ENCODE peak calls at places on chromosomes 1 and 21, in four cellular contexts. One of them, this sample, is unnamed.
A peak's percentile ranks its signal among the peaks of the same experiment; 100 is the strongest.

GRCh38 chr1:173554541-173555250 is 48.2 kb downstream of the SLC9C2 start:
- ATAC-seq in left colon: no peak
- ATAC-seq in right lobe of liver: no peak
- ATAC-seq in activated B cell treated with CpG ODN at 0.5 μM for 24 hours: no peak
- ATAC-seq in this sample: no peak

GRCh38 chr1:58390051-58390450 is 156.5 kb downstream of the OMA1 start:
- ATAC-seq in left colon: no peak
- ATAC-seq in right lobe of liver: no peak
- ATAC-seq in activated B cell treated with CpG ODN at 0.5 μM for 24 hours: no peak
- ATAC-seq in this sample: no peak

GRCh38 chr1:93773049-93773838 is 91.6 kb upstream of the BCAR3 start:
- ATAC-seq in left colon: no peak
- ATAC-seq in right lobe of liver: peak; percentile 48
- ATAC-seq in activated B cell treated with CpG ODN at 0.5 μM for 24 hours: no peak
- ATAC-seq in this sample: no peak

GRCh38 chr1:40477680-40478057 is 579 bp downstream of the ZFP69 start:
- ATAC-seq in left colon: peak; percentile 56
- ATAC-seq in right lobe of liver: peak; percentile 57
- ATAC-seq in activated B cell treated with CpG ODN at 0.5 μM for 24 hours: peak; percentile 9
- ATAC-seq in this sample: peak; percentile 50

GRCh38 chr1:66944330-66945274 is 19.8 kb downstream of the MIER1 start:
- ATAC-seq in left colon: peak; percentile 46
- ATAC-seq in right lobe of liver: peak; percentile 72
- ATAC-seq in activated B cell treated with CpG ODN at 0.5 μM for 24 hours: no peak
- ATAC-seq in this sample: peak; percentile 64

GRCh38 chr1:26530898-26531598 is 1.5 kb downstream of the RPS6KA1 start:
- ATAC-seq in left colon: peak; percentile 77
- ATAC-seq in right lobe of liver: peak; percentile 20
- ATAC-seq in activated B cell treated with CpG ODN at 0.5 μM for 24 hours: peak; percentile 21
- ATAC-seq in this sample: peak; percentile 84

GRCh38 chr1:153995640-153996039 is 5.1 kb downstream of the RPS27 start:
- ATAC-seq in left colon: no peak
- ATAC-seq in right lobe of liver: no peak
- ATAC-seq in activated B cell treated with CpG ODN at 0.5 μM for 24 hours: no peak
- ATAC-seq in this sample: no peak

GRCh38 chr1:222464841-222465210 is 83.1 kb downstream of the HHIPL2 start:
- ATAC-seq in left colon: no peak
- ATAC-seq in right lobe of liver: no peak
- ATAC-seq in activated B cell treated with CpG ODN at 0.5 μM for 24 hours: peak; percentile 45
- ATAC-seq in this sample: peak; percentile 41

GRCh38 chr21:40606341-40606740 is 240.6 kb downstream of the DSCAM start:
- ATAC-seq in left colon: no peak
- ATAC-seq in right lobe of liver: peak; percentile 84
- ATAC-seq in activated B cell treated with CpG ODN at 0.5 μM for 24 hours: no peak
- ATAC-seq in this sample: no peak

GRCh38 chr1:98368995-98369394 is 292.5 kb upstream of the SNX7 start:
- ATAC-seq in left colon: no peak
- ATAC-seq in right lobe of liver: no peak
- ATAC-seq in activated B cell treated with CpG ODN at 0.5 μM for 24 hours: no peak
- ATAC-seq in this sample: no peak

GRCh38 chr1:17618558-17619247 is 79.2 kb downstream of the ARHGEF10L start:
- ATAC-seq in left colon: peak; percentile 1
- ATAC-seq in right lobe of liver: peak; percentile 3
- ATAC-seq in activated B cell treated with CpG ODN at 0.5 μM for 24 hours: no peak
- ATAC-seq in this sample: no peak

GRCh38 chr1:68379085-68379478 is 70.7 kb downstream of the RPE65 start:
- ATAC-seq in left colon: no peak
- ATAC-seq in right lobe of liver: no peak
- ATAC-seq in activated B cell treated with CpG ODN at 0.5 μM for 24 hours: no peak
- ATAC-seq in this sample: peak; percentile 17

GRCh38 chr1:104466068-104466467 is 716.4 kb downstream of the AMY1C start:
- ATAC-seq in left colon: no peak
- ATAC-seq in right lobe of liver: no peak
- ATAC-seq in activated B cell treated with CpG ODN at 0.5 μM for 24 hours: no peak
- ATAC-seq in this sample: no peak

GRCh38 chr1:230867119-230867902 is 1.0 kb downstream of the C1orf198 start:
- ATAC-seq in left colon: no peak
- ATAC-seq in right lobe of liver: no peak
- ATAC-seq in activated B cell treated with CpG ODN at 0.5 μM for 24 hours: no peak
- ATAC-seq in this sample: no peak

GRCh38 chr1:156555715-156556114 is 16.6 kb downstream of the IQGAP3 start:
- ATAC-seq in left colon: peak; percentile 58
- ATAC-seq in right lobe of liver: no peak
- ATAC-seq in activated B cell treated with CpG ODN at 0.5 μM for 24 hours: no peak
- ATAC-seq in this sample: no peak

GRCh38 chr1:219837274-219837993 is 90.9 kb downstream of the SLC30A10 start:
- ATAC-seq in left colon: peak; percentile 72
- ATAC-seq in right lobe of liver: peak; percentile 83
- ATAC-seq in activated B cell treated with CpG ODN at 0.5 μM for 24 hours: no peak
- ATAC-seq in this sample: peak; percentile 55

GRCh38 chr1:236540813-236541465 is 17.2 kb downstream of the LGALS8 start:
- ATAC-seq in left colon: peak; percentile 92
- ATAC-seq in right lobe of liver: peak; percentile 69
- ATAC-seq in activated B cell treated with CpG ODN at 0.5 μM for 24 hours: no peak
- ATAC-seq in this sample: peak; percentile 92

GRCh38 chr1:158020877-158021630 is 27.6 kb downstream of the KIRREL1 start:
- ATAC-seq in left colon: no peak
- ATAC-seq in right lobe of liver: no peak
- ATAC-seq in activated B cell treated with CpG ODN at 0.5 μM for 24 hours: no peak
- ATAC-seq in this sample: no peak

GRCh38 chr21:39319251-39319756 is 5.9 kb upstream of the BRWD1 start:
- ATAC-seq in left colon: no peak
- ATAC-seq in right lobe of liver: no peak
- ATAC-seq in activated B cell treated with CpG ODN at 0.5 μM for 24 hours: no peak
- ATAC-seq in this sample: no peak

GRCh38 chr1:30283199-30283962 is 440.0 kb downstream of the MATN1 start:
- ATAC-seq in left colon: no peak
- ATAC-seq in right lobe of liver: no peak
- ATAC-seq in activated B cell treated with CpG ODN at 0.5 μM for 24 hours: no peak
- ATAC-seq in this sample: no peak

GRCh38 chr1:156025873-156026272 is 5.1 kb upstream of the SSR2 start:
- ATAC-seq in left colon: peak; percentile 91
- ATAC-seq in right lobe of liver: peak; percentile 71
- ATAC-seq in activated B cell treated with CpG ODN at 0.5 μM for 24 hours: peak; percentile 74
- ATAC-seq in this sample: peak; percentile 87

GRCh38 chr1:193069748-193070394 is 10.5 kb downstream of the RO60 start:
- ATAC-seq in left colon: no peak
- ATAC-seq in right lobe of liver: no peak
- ATAC-seq in activated B cell treated with CpG ODN at 0.5 μM for 24 hours: peak; percentile 25
- ATAC-seq in this sample: no peak

GRCh38 chr1:84643183-84643582 is 47.1 kb downstream of the SSX2IP start:
- ATAC-seq in left colon: no peak
- ATAC-seq in right lobe of liver: no peak
- ATAC-seq in activated B cell treated with CpG ODN at 0.5 μM for 24 hours: no peak
- ATAC-seq in this sample: no peak

GRCh38 chr1:114735479-114735878 is 18.9 kb upstream of the NRAS start:
- ATAC-seq in left colon: peak; percentile 19
- ATAC-seq in right lobe of liver: no peak
- ATAC-seq in activated B cell treated with CpG ODN at 0.5 μM for 24 hours: no peak
- ATAC-seq in this sample: no peak

GRCh38 chr1:206890690-206891089 is 6.6 kb upstream of the IL24 start:
- ATAC-seq in left colon: no peak
- ATAC-seq in right lobe of liver: peak; percentile 72
- ATAC-seq in activated B cell treated with CpG ODN at 0.5 μM for 24 hours: no peak
- ATAC-seq in this sample: no peak

GRCh38 chr1:113904292-113904673 is 316 bp downstream of the AP4B1 start:
- ATAC-seq in left colon: peak; percentile 16
- ATAC-seq in right lobe of liver: peak; percentile 29
- ATAC-seq in activated B cell treated with CpG ODN at 0.5 μM for 24 hours: peak; percentile 16
- ATAC-seq in this sample: no peak

GRCh38 chr1:44532567-44532944 is 127.5 kb downstream of the RNF220 start:
- ATAC-seq in left colon: peak; percentile 31
- ATAC-seq in right lobe of liver: no peak
- ATAC-seq in activated B cell treated with CpG ODN at 0.5 μM for 24 hours: no peak
- ATAC-seq in this sample: no peak

GRCh38 chr1:70467531-70467930 is 56.5 kb downstream of the CTH start:
- ATAC-seq in left colon: no peak
- ATAC-seq in right lobe of liver: no peak
- ATAC-seq in activated B cell treated with CpG ODN at 0.5 μM for 24 hours: no peak
- ATAC-seq in this sample: no peak

This sample was measured in esophagus mucosa.